ENCODE peak calls at places on chromosome 16, in six cellular contexts. L, K, P, R, E and T are unnamed samples.

GRCh38 chr16:12252616-12253015 is 276.1 kb downstream of the SNX29 start:
- DNase-seq in R (no peak), K (no peak), E (no peak), L (no peak), P (no peak), T (no peak)

GRCh38 chr16:72995151-72995881 is 52.6 kb downstream of the ZFHX3 start:
- DNase-seq in E (no peak), P (peak), K (peak), R (no peak), L (no peak), T (no peak)

GRCh38 chr16:57630402-57630787 is 2.0 kb downstream of the ADGRG1 start:
- DNase-seq in R (no peak), P (no peak), E (no peak), L (no peak), K (no peak), T (no peak)

GRCh38 chr16:46929378-46930332 is 43.8 kb downstream of the DNAJA2 start:
- DNase-seq in K (peak), E (peak), R (no peak), L (peak), P (peak), T (peak)

GRCh38 chr16:14024300-14024699 is 46.8 kb upstream of the MRTFB start:
- DNase-seq in K (no peak), R (no peak), E (no peak), L (no peak), P (no peak), T (no peak)

GRCh38 chr16:15782573-15783365 is 74.1 kb downstream of the MYH11 start:
- DNase-seq in E (no peak), K (peak), R (no peak), L (peak), P (no peak), T (no peak)

GRCh38 chr16:29868396-29868795 is 5.4 kb upstream of the CDIPT start:
- DNase-seq in L (no peak), P (no peak), K (peak), R (no peak), E (no peak), T (no peak)

GRCh38 chr16:3999479-3999868 is 116.8 kb downstream of the ADCY9 start:
- DNase-seq in K (no peak), R (no peak), E (no peak), L (no peak), P (no peak), T (no peak)

GRCh38 chr16:50473375-50473945 is 74.7 kb upstream of the NKD1 start:
- DNase-seq in L (peak), K (peak), P (no peak), E (no peak), R (peak), T (no peak)

GRCh38 chr16:56558024-56558747 is 6.7 kb upstream of the MT4 start:
- DNase-seq in L (no peak), K (no peak), R (no peak), E (no peak), P (no peak), T (no peak)

GRCh38 chr16:57627184-57627871 is 1.1 kb upstream of the ADGRG1 start:
- DNase-seq in E (no peak), L (peak), R (no peak), P (no peak), K (no peak), T (no peak)

GRCh38 chr16:17501321-17501720 is 30.6 kb upstream of the XYLT1 start:
- DNase-seq in K (no peak), L (no peak), P (no peak), R (no peak), E (no peak), T (no peak)

GRCh38 chr16:72856797-72857196 is 191.1 kb downstream of the ZFHX3 start:
- DNase-seq in P (peak), E (peak), K (no peak), R (no peak), L (peak), T (peak)

GRCh38 chr16:85675528-85675927 is 13.2 kb downstream of the GINS2 start:
- DNase-seq in L (peak), E (no peak), R (no peak), K (peak), P (no peak), T (no peak)

GRCh38 chr16:8241408-8241807 is 348.9 kb downstream of the TMEM114 start:
- DNase-seq in R (no peak), P (no peak), L (no peak), K (no peak), E (no peak), T (no peak)

GRCh38 chr16:8753411-8754054 is 43.9 kb downstream of the TMEM186 start:
- DNase-seq in K (no peak), R (no peak), E (no peak), L (no peak), P (no peak), T (no peak)

GRCh38 chr16:813204-813915 is 12.8 kb upstream of the GNG13 start:
- DNase-seq in K (peak), L (peak), P (peak), R (no peak), E (peak), T (no peak)

GRCh38 chr16:57071840-57072541 is 20.4 kb upstream of the CPNE2 start:
- DNase-seq in E (no peak), P (no peak), L (no peak), K (no peak), R (no peak), T (no peak)

GRCh38 chr16:84177740-84178070 is 9.2 kb downstream of the TAF1C start:
- DNase-seq in L (no peak), R (no peak), K (no peak), E (no peak), P (no peak), T (no peak)

GRCh38 chr16:49463529-49463928 is 89.9 kb downstream of the C16orf78 start:
- DNase-seq in L (no peak), E (peak), R (peak), P (peak), K (no peak), T (peak)

GRCh38 chr16:23079683-23080221 is 69.5 kb downstream of the USP31 start:
- DNase-seq in K (no peak), L (no peak), R (no peak), P (no peak), E (no peak), T (no peak)

GRCh38 chr16:79605999-79606398 is 5.5 kb upstream of the MAF start:
- DNase-seq in R (no peak), E (peak), L (no peak), K (no peak), P (no peak), T (no peak)

GRCh38 chr16:72928089-72928981 is 119.6 kb downstream of the ZFHX3 start:
- DNase-seq in K (no peak), R (no peak), P (no peak), E (no peak), L (no peak), T (no peak)

GRCh38 chr16:88924834-88925539 is 52.0 kb downstream of the CBFA2T3 start:
- DNase-seq in K (peak), L (peak), R (no peak), E (peak), P (no peak), T (peak)

GRCh38 chr16:88922826-88923410 is 54.1 kb downstream of the CBFA2T3 start:
- DNase-seq in E (no peak), R (no peak), L (no peak), P (no peak), K (no peak), T (no peak)

GRCh38 chr16:88923450-88923849 is 53.6 kb downstream of the CBFA2T3 start:
- DNase-seq in K (no peak), L (no peak), P (no peak), R (no peak), E (no peak), T (no peak)

GRCh38 chr16:88925540-88925887 is 51.5 kb downstream of the CBFA2T3 start:
- DNase-seq in R (no peak), L (no peak), E (no peak), P (no peak), K (no peak), T (no peak)

GRCh38 chr16:88923926-88924833 is 52.8 kb downstream of the CBFA2T3 start:
- DNase-seq in E (no peak), R (no peak), K (no peak), L (peak), P (no peak), T (no peak)
- TF ChIP-seq POLR2A in E (no peak), R (no peak), K (no peak), L (no peak), P (no peak), T (no peak)

GRCh38 chr16:60641067-60641466 is 1395.2 kb downstream of the CDH8 start:
- DNase-seq in P (no peak), E (no peak), L (no peak), K (no peak), R (no peak), T (no peak)

GRCh38 chr16:60646631-60647030 is 1389.6 kb downstream of the CDH8 start:
- DNase-seq in K (no peak), E (no peak), L (no peak), R (no peak), P (no peak), T (no peak)

GRCh38 chr16:60645541-60645940 is 1390.7 kb downstream of the CDH8 start:
- DNase-seq in E (no peak), R (no peak), K (no peak), L (no peak), P (no peak), T (no peak)

GRCh38 chr16:60640038-60640437 is 1396.2 kb downstream of the CDH8 start:
- DNase-seq in E (no peak), P (no peak), R (no peak), K (no peak), L (no peak), T (no peak)

GRCh38 chr16:60642956-60643355 is 1393.3 kb downstream of the CDH8 start:
- DNase-seq in P (no peak), K (no peak), L (no peak), R (no peak), E (no peak), T (no peak)
- TF ChIP-seq TAF1 in P (no peak), K (no peak), L (no peak), R (no peak), E (no peak), T (no peak)

GRCh38 chr16:66036775-66037715 is 329.4 kb upstream of the CDH5 start:
- DNase-seq in K (no peak), E (no peak), R (no peak), L (no peak), P (no peak), T (no peak)

GRCh38 chr16:66035096-66035495 is 331.4 kb upstream of the CDH5 start:
- DNase-seq in E (no peak), L (no peak), K (no peak), R (no peak), P (no peak), T (no peak)

GRCh38 chr16:66041907-66042306 is 324.6 kb upstream of the CDH5 start:
- DNase-seq in L (no peak), P (no peak), K (no peak), E (no peak), R (no peak), T (no peak)

GRCh38 chr16:66036162-66036561 is 330.3 kb upstream of the CDH5 start:
- DNase-seq in K (no peak), P (no peak), R (no peak), E (no peak), L (peak), T (no peak)
- TF ChIP-seq POLR2AphosphoS5 in K (no peak), P (no peak), R (no peak), E (no peak), L (no peak), T (no peak)

GRCh38 chr16:67170168-67170947 is at the start of gene NOL3:
- DNase-seq in L (peak), K (peak), P (peak), E (no peak), R (peak), T (peak)
- TF ChIP-seq POLR2A in L (no peak), K (no peak), P (no peak), E (no peak), R (peak), T (peak)

DNA sequence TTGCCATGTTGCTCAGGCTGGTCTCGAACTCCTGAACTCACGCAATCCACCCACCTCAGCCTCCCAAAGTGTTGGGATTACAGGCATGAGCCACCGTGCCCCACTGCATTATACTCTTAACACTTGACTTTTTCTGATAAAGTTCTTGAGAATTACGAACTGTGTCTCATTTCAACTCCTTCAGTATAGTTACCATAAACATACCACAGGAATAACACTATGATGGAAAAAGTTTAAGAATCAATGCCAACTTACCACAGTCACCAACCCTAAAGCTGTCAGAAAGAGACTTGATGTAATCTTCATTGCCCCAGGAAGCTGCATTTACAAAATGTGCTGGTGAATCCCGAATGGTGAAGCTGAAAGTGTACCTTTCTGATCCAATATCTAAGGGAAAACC is 10.2 kb downstream of the MEIOB start:
- DNase-seq in E (no peak), P (no peak), R (no peak), K (no peak), L (no peak), T (no peak)
- TF ChIP-seq TAF1 in E (no peak), P (no peak), R (no peak), K (no peak), L (no peak), T (no peak)

GRCh38 chr16:31081428-31082351 is 7.1 kb downstream of the PRSS53 start:
- DNase-seq in R (no peak), P (no peak), E (no peak), K (no peak), L (no peak), T (peak)
- TF ChIP-seq POLR2AphosphoS5 in R (no peak), P (no peak), E (no peak), K (peak), L (no peak), T (no peak)

GRCh38 chr16:24748242-24748641 is 18.8 kb downstream of the TNRC6A start:
- DNase-seq in K (peak), L (no peak), E (no peak), R (no peak), P (no peak), T (no peak)
- TF ChIP-seq POLR2A in K (no peak), L (no peak), E (no peak), R (no peak), P (no peak), T (no peak)